ENCODE peak calls at places on chromosomes 2 and 18, in five cellular contexts. One of them, this sample, is unnamed.
A peak's percentile ranks its signal among the peaks of the same experiment; 100 is the strongest.

GRCh38 chr2:5164806-5165525 is 527.2 kb upstream of the SOX11 start:
- DNase-seq in H9: no peak
- DNase-seq in mesenchymal stem cell: peak; percentile 75
- DNase-seq in MM.1S: no peak
- DNase-seq in PC-3: peak; percentile 88
- DNase-seq in this sample: no peak

GRCh38 chr2:123840016-123840415 is 185.1 kb upstream of the CNTNAP5 start:
- DNase-seq in H9: no peak
- DNase-seq in mesenchymal stem cell: no peak
- DNase-seq in MM.1S: no peak
- DNase-seq in PC-3: peak; percentile 83
- DNase-seq in this sample: no peak

GRCh38 chr2:43676322-43677050 is at the start of gene C1GALT1C1L:
- DNase-seq in H9: no peak
- DNase-seq in mesenchymal stem cell: peak; percentile 13
- DNase-seq in MM.1S: no peak
- DNase-seq in PC-3: no peak
- DNase-seq in this sample: no peak

GRCh38 chr2:209499071-209499470 is 75.2 kb downstream of the MAP2 start:
- DNase-seq in H9: no peak
- DNase-seq in mesenchymal stem cell: no peak
- DNase-seq in MM.1S: no peak
- DNase-seq in PC-3: peak; percentile 29
- DNase-seq in this sample: no peak

GRCh38 chr2:230158468-230158867 is 61.3 kb downstream of the SP110 start:
- DNase-seq in H9: no peak
- DNase-seq in mesenchymal stem cell: no peak
- DNase-seq in MM.1S: no peak
- DNase-seq in PC-3: no peak
- DNase-seq in this sample: no peak

GRCh38 chr2:130231656-130232055 is 33.4 kb upstream of the TUBA3E start:
- DNase-seq in H9: no peak
- DNase-seq in mesenchymal stem cell: no peak
- DNase-seq in MM.1S: no peak
- DNase-seq in PC-3: no peak
- DNase-seq in this sample: no peak

GRCh38 chr2:55165567-55165966 is 66.5 kb downstream of the CLHC1 start:
- DNase-seq in H9: no peak
- DNase-seq in mesenchymal stem cell: peak; percentile 70
- DNase-seq in MM.1S: no peak
- DNase-seq in PC-3: no peak
- DNase-seq in this sample: no peak

GRCh38 chr2:229257980-229258379 is 13.1 kb downstream of the PID1 start:
- DNase-seq in H9: no peak
- DNase-seq in mesenchymal stem cell: no peak
- DNase-seq in MM.1S: no peak
- DNase-seq in PC-3: no peak
- DNase-seq in this sample: no peak

GRCh38 chr2:60961457-60961856 is 56.1 kb upstream of the PEX13 start:
- DNase-seq in H9: no peak
- DNase-seq in mesenchymal stem cell: peak; percentile 17
- DNase-seq in MM.1S: no peak
- DNase-seq in PC-3: peak; percentile 93
- DNase-seq in this sample: no peak

GRCh38 chr2:113169002-113169530 is 4.7 kb upstream of the PSD4 start:
- DNase-seq in H9: no peak
- DNase-seq in mesenchymal stem cell: no peak
- DNase-seq in MM.1S: no peak
- DNase-seq in PC-3: no peak
- DNase-seq in this sample: no peak

GRCh38 chr2:72859831-72860262 is 27.4 kb upstream of the SPR start:
- DNase-seq in H9: peak; percentile 79
- DNase-seq in mesenchymal stem cell: peak; percentile 64
- DNase-seq in MM.1S: peak; percentile 84
- DNase-seq in PC-3: peak; percentile 94
- DNase-seq in this sample: no peak

GRCh38 chr2:215421859-215422461 is 13.9 kb downstream of the FN1 start:
- DNase-seq in H9: no peak
- DNase-seq in mesenchymal stem cell: no peak
- DNase-seq in MM.1S: no peak
- DNase-seq in PC-3: no peak
- DNase-seq in this sample: no peak

GRCh38 chr2:23549051-23549450 is 164.1 kb downstream of the KLHL29 start:
- DNase-seq in H9: no peak
- DNase-seq in mesenchymal stem cell: no peak
- DNase-seq in MM.1S: no peak
- DNase-seq in PC-3: no peak
- DNase-seq in this sample: no peak

GRCh38 chr2:19971691-19972090 is 18.2 kb downstream of the WDR35 start:
- DNase-seq in H9: no peak
- DNase-seq in mesenchymal stem cell: no peak
- DNase-seq in MM.1S: no peak
- DNase-seq in PC-3: no peak
- DNase-seq in this sample: no peak

GRCh38 chr18:42576141-42576540 is 539.3 kb downstream of the RIT2 start:
- DNase-seq in H9: no peak
- DNase-seq in mesenchymal stem cell: no peak
- DNase-seq in MM.1S: no peak
- DNase-seq in PC-3: no peak
- DNase-seq in this sample: no peak

GRCh38 chr18:51523671-51524070 is 326.2 kb upstream of the MEX3C start:
- DNase-seq in H9: no peak
- DNase-seq in mesenchymal stem cell: no peak
- DNase-seq in MM.1S: no peak
- DNase-seq in PC-3: no peak
- DNase-seq in this sample: no peak
- H3K9ac ChIP-seq in H9: no peak overlapping the region
- H3K9ac ChIP-seq in mesenchymal stem cell: no peak overlapping the region
- H3K9ac ChIP-seq in MM.1S: no peak overlapping the region
- H3K9ac ChIP-seq in PC-3: no peak overlapping the region
- H3K9ac ChIP-seq in this sample: no peak overlapping the region

GRCh38 chr2:67625671-67626070 is 228.5 kb downstream of the ETAA1 start:
- DNase-seq in H9: no peak
- DNase-seq in mesenchymal stem cell: peak; percentile 78
- DNase-seq in MM.1S: no peak
- DNase-seq in PC-3: peak; percentile 46
- DNase-seq in this sample: no peak
- H3K9ac ChIP-seq in H9: no peak overlapping the region
- H3K9ac ChIP-seq in mesenchymal stem cell: peak overlapping the region; percentile 62
- H3K9ac ChIP-seq in MM.1S: no peak overlapping the region
- H3K9ac ChIP-seq in PC-3: no peak overlapping the region
- H3K9ac ChIP-seq in this sample: no peak overlapping the region

DNA sequence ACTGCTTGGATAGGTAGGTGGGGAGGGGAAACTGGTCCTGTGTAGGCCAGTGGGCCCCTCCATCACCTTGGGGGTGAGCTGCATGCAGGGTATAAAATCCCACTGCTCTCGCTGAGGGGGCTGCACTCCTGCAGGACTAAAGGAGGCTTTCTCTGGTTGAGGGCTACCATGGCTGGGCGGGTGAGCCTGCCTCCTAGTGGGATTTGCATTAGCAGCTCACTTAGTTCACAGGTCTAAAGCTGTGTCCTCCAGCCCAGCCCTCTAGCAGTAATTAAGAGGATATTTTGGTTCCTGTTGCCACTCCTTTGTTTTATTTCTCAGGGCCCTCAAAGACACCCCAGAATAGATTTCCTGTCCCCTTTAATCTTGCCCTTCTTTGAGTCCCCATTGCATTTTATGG is 24.6 kb downstream of the TMEM127 start:
- DNase-seq in H9: peak; percentile 43
- DNase-seq in mesenchymal stem cell: no peak
- DNase-seq in MM.1S: peak; percentile 55
- DNase-seq in PC-3: no peak
- DNase-seq in this sample: no peak
- H3K9ac ChIP-seq in H9: peak overlapping the region; percentile 22
- H3K9ac ChIP-seq in mesenchymal stem cell: no peak overlapping the region
- H3K9ac ChIP-seq in MM.1S: peak overlapping the region; percentile 85
- H3K9ac ChIP-seq in PC-3: no peak overlapping the region
- H3K9ac ChIP-seq in this sample: no peak overlapping the region

GRCh38 chr2:65553504-65554074 is 121.2 kb upstream of the SPRED2 start:
- DNase-seq in H9: no peak
- DNase-seq in mesenchymal stem cell: no peak
- DNase-seq in MM.1S: no peak
- DNase-seq in PC-3: no peak
- DNase-seq in this sample: no peak
- H3K9ac ChIP-seq in H9: no peak overlapping the region
- H3K9ac ChIP-seq in mesenchymal stem cell: peak overlapping the region; percentile 34
- H3K9ac ChIP-seq in MM.1S: no peak overlapping the region
- H3K9ac ChIP-seq in PC-3: no peak overlapping the region
- H3K9ac ChIP-seq in this sample: no peak overlapping the region

GRCh38 chr2:70523996-70524965 is 29.3 kb downstream of the TGFA start:
- DNase-seq in H9: peak; percentile 65
- DNase-seq in mesenchymal stem cell: no peak
- DNase-seq in MM.1S: no peak
- DNase-seq in PC-3: peak; percentile 99
- DNase-seq in this sample: no peak
- H3K9ac ChIP-seq in H9: no peak overlapping the region
- H3K9ac ChIP-seq in mesenchymal stem cell: no peak overlapping the region
- H3K9ac ChIP-seq in MM.1S: no peak overlapping the region
- H3K9ac ChIP-seq in PC-3: peak overlapping the region; percentile 93
- H3K9ac ChIP-seq in this sample: no peak overlapping the region